ENCODE peak calls at places on chromosome 11, in nine cellular contexts. T is suprapubic skin, S is hepatocyte, F is prostate gland, O is upper lobe of right lung, V is ovary, Z is cardiac muscle cell, W is heart left ventricle, E is choroid plexus epithelial cell. P is an unnamed sample.

GRCh38 chr11:66910669-66911068 is 47.5 kb downstream of the PC start:
- DNase-seq in T (no peak), V (no peak), S (no peak), Z (no peak), E (no peak), F (no peak), O (no peak), W (no peak), P (no peak)

GRCh38 chr11:122775675-122776271 is 62.5 kb upstream of the CRTAM start:
- DNase-seq in E (no peak), O (no peak), S (no peak), Z (no peak), W (no peak), V (no peak), F (no peak), T (no peak), P (no peak)

GRCh38 chr11:16049611-16050010 is 306.7 kb downstream of the SOX6 start:
- DNase-seq in W (no peak), F (no peak), Z (no peak), V (no peak), T (no peak), O (no peak), E (no peak), S (no peak), P (no peak)

GRCh38 chr11:129457321-129457720 is 81.7 kb downstream of the BARX2 start:
- DNase-seq in F (peak), T (no peak), V (no peak), O (no peak), W (no peak), E (no peak), Z (no peak), S (peak), P (no peak)

GRCh38 chr11:83006877-83007330 is 64.8 kb downstream of the RAB30 start:
- DNase-seq in V (no peak), Z (no peak), E (no peak), O (no peak), F (peak), T (no peak), W (no peak), S (no peak), P (no peak)

GRCh38 chr11:39786281-39786680 is 1673.2 kb downstream of the LRRC4C start:
- DNase-seq in W (no peak), F (no peak), Z (no peak), T (no peak), E (no peak), O (no peak), S (no peak), V (no peak), P (no peak)

GRCh38 chr11:55707029-55707428 is 45.0 kb downstream of the OR4C6 start:
- DNase-seq in Z (no peak), W (no peak), S (peak), F (no peak), T (no peak), E (peak), O (no peak), V (no peak), P (peak)

GRCh38 chr11:9905562-9905961 is 241.7 kb downstream of the SWAP70 start:
- DNase-seq in V (no peak), F (no peak), O (no peak), W (no peak), Z (no peak), E (no peak), S (no peak), T (no peak), P (peak)

GRCh38 chr11:118338637-118339061 is 3.9 kb downstream of the CD3D start:
- DNase-seq in T (no peak), W (peak), S (peak), F (no peak), O (no peak), Z (no peak), V (no peak), E (peak), P (peak)

GRCh38 chr11:33978376-33978775 is 73.2 kb upstream of the CAPRIN1 start:
- DNase-seq in S (no peak), F (no peak), V (no peak), T (no peak), E (no peak), O (no peak), Z (no peak), W (no peak), P (no peak)

GRCh38 chr11:64759722-64760719 is at the start of gene PYGM:
- DNase-seq in O (peak), V (peak), S (peak), F (no peak), Z (peak), E (peak), W (peak), T (peak), P (peak)

GRCh38 chr11:58914821-58915543 is 24.3 kb upstream of the GLYATL1 start:
- DNase-seq in S (no peak), Z (no peak), F (no peak), E (peak), W (no peak), V (no peak), O (no peak), T (no peak), P (peak)

GRCh38 chr11:877565-877964 is 33.0 kb downstream of the CHID1 start:
- DNase-seq in E (no peak), W (no peak), S (no peak), O (no peak), Z (no peak), F (no peak), V (no peak), T (no peak), P (no peak)

GRCh38 chr11:79060534-79060933 is 380.3 kb downstream of the TENM4 start:
- DNase-seq in T (no peak), W (no peak), O (no peak), V (no peak), Z (no peak), F (no peak), E (no peak), S (no peak), P (no peak)

GRCh38 chr11:88555018-88555828 is 217.7 kb upstream of the CTSC start:
- DNase-seq in S (peak), Z (no peak), T (no peak), O (no peak), F (peak), W (no peak), V (no peak), E (peak), P (peak)

GRCh38 chr11:116310215-116310614 is 462.6 kb downstream of the BUD13 start:
- DNase-seq in S (peak), E (peak), F (no peak), V (no peak), W (no peak), T (no peak), Z (no peak), O (no peak), P (peak)

GRCh38 chr11:109968299-109968698 is 124.9 kb upstream of the ZC3H12C start:
- DNase-seq in W (no peak), Z (no peak), F (no peak), O (no peak), T (no peak), E (no peak), S (no peak), V (no peak), P (no peak)

GRCh38 chr11:108618529-108618928 is 25.0 kb upstream of the EXPH5 start:
- DNase-seq in T (no peak), F (no peak), E (no peak), V (no peak), W (no peak), Z (no peak), O (no peak), S (no peak), P (no peak)

GRCh38 chr11:15194671-15195415 is 80.1 kb downstream of the INSC start:
- DNase-seq in O (no peak), W (no peak), V (no peak), T (no peak), S (no peak), F (no peak), E (no peak), Z (no peak), P (no peak)

GRCh38 chr11:2249191-2249916 is 21.0 kb downstream of the ASCL2 start:
- DNase-seq in T (no peak), O (no peak), Z (no peak), V (no peak), E (no peak), W (no peak), F (no peak), S (no peak), P (no peak)

GRCh38 chr11:28619870-28620540 is 511.8 kb downstream of the METTL15 start:
- DNase-seq in F (no peak), V (no peak), T (no peak), O (no peak), W (no peak), S (no peak), E (peak), Z (no peak), P (peak)

GRCh38 chr11:100682247-100682969 is 4.7 kb upstream of the ARHGAP42 start:
- DNase-seq in F (no peak), S (peak), E (peak), O (no peak), T (no peak), Z (no peak), W (no peak), V (no peak), P (peak)
- TF ChIP-seq CTCF in F (peak), S (peak), E (peak), O (peak), T (peak), Z (peak), W (peak), V (peak), P (peak)

DNA sequence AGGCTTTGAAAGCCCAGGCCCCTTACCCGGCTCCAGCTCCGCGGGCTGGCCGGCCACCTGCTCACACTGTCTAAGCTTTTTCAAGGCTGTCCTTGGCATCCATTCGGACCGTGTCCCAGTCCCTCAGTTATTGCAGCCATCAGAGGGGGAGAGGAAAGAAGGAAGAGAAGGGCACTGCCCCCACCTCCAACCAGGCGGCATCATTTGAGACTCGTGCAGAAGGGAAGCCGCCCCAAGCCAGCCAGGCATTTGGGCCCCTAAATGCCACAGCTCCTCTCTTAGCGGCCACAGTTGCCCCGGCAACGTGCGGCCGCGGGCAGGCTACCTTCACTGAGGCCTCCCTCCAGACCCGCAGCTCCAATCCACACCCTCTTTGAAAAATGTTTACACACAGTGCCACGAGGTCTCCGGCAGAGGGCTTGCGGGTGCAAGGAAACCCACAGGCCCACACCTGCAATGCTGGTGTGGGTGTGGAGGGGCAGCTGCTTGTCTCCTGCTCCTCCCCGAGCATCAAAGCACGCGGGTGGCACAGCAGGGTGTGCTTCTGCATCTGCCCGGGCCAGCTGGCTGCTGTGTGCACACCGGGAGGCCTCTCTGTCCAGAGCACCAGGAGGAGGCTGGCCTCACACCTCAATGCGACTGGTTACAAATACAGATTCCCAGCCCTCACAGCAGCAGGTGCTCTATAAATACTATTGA is 124.4 kb downstream of the CTTN start:
- DNase-seq in S (no peak), T (no peak), Z (no peak), W (no peak), E (no peak), O (peak), F (no peak), V (peak), P (no peak)
- H3K4me3 ChIP-seq in S (no peak), T (no peak), Z (no peak), W (no peak), E (no peak), O (no peak), F (no peak), V (no peak), P (no peak)

GRCh38 chr11:61743486-61744095 is 8.8 kb upstream of the MYRF start:
- DNase-seq in W (no peak), T (no peak), F (no peak), O (no peak), Z (no peak), V (no peak), S (no peak), E (no peak), P (no peak)
- TF ChIP-seq CTCF in W (no peak), T (no peak), F (no peak), O (no peak), Z (no peak), V (no peak), S (no peak), E (no peak), P (no peak)

GRCh38 chr11:69051381-69052342 is 2.9 kb downstream of the TPCN2 start:
- DNase-seq in Z (no peak), T (no peak), S (no peak), F (no peak), E (no peak), O (no peak), V (no peak), W (peak), P (no peak)

GRCh38 chr11:69048718-69049489 is at the start of gene TPCN2:
- DNase-seq in T (peak), Z (peak), S (peak), V (peak), F (peak), O (peak), W (peak), E (peak), P (peak)

GRCh38 chr11:69052343-69053168 is 3.8 kb downstream of the TPCN2 start:
- DNase-seq in E (no peak), F (no peak), V (no peak), S (no peak), O (no peak), Z (no peak), W (no peak), T (no peak), P (no peak)

GRCh38 chr11:69049490-69049867 is 747 bp downstream of the TPCN2 start:
- DNase-seq in E (no peak), F (no peak), S (no peak), V (no peak), O (peak), W (no peak), Z (no peak), T (no peak), P (no peak)

DNA sequence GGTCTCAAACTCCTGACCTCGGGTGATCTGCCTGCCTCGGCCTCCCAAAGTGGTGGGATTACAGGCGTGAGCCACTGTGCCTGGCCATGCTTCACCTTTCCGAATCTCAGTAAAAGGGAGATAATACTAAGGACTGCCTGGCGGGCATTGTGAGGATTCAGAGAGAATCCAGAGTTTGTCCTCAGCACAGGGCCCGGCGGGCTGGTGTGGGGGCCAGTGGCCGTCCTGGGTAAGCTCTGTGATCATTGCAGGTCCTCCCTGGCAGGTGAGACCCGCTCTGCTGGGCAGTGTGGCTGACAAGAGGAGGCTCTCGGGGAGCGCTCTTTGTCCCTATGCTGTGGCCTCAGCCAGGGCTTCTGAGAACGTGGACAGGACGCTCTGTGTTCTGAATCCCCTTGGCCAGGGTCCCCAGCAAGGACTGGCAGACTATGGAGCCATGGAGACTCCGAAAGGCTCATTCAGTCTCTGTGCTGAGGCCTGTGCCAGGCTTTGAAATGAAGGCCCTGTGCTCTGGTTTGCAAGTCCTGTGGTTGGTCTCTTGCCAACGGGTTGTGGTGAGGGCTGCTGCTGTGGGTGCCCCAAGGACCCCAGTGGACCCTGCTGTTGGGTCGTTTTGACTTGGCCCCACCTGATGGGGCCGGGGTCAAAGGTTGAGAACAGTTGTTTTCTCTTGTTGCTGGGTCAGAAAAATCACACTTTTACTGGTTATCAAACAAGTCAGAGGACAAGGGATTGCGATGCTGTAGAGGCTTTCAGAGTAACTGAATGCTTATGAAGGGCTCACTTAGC is 2.1 kb downstream of the TPCN2 start:
- DNase-seq in F (no peak), T (no peak), E (no peak), W (no peak), S (no peak), O (no peak), V (no peak), Z (no peak), P (no peak)
- H3K4me3 ChIP-seq in F (no peak), T (peak), E (no peak), W (no peak), S (no peak), O (no peak), V (no peak), Z (no peak), P (no peak)